ENCODE peak calls at places on chromosomes 6 and 20, in seven cellular contexts. M is AG09309, G is endothelial cell, O is astrocyte of the spinal cord, Z is A549, P is tibial nerve, R is mammary epithelial cell. B is an unnamed sample.

GRCh38 chr20:53154540-53154939 is 182.4 kb downstream of the TSHZ2 start:
- DNase-seq in P (no peak), G (no peak), O (peak; percentile 9), M (no peak), Z (no peak), R (peak; percentile 59), B (no peak)

GRCh38 chr6:558089-558488 is 98.8 kb downstream of the HUS1B start:
- DNase-seq in P (no peak), M (no peak), R (no peak), Z (no peak), O (no peak), G (no peak), B (no peak)

GRCh38 chr6:79601020-79601609 is 30.0 kb upstream of the SH3BGRL2 start:
- DNase-seq in R (peak; percentile 65), M (peak; percentile 37), G (no peak), P (no peak), O (peak; percentile 80), Z (peak; percentile 14), B (no peak)

GRCh38 chr6:27213544-27214125 is 33.9 kb upstream of the PRSS16 start:
- DNase-seq in P (no peak), Z (peak; percentile 31), M (no peak), G (peak; percentile 43), O (peak; percentile 49), R (peak; percentile 40), B (no peak)

GRCh38 chr20:43893930-43894329 is 20.7 kb upstream of the TOX2 start:
- DNase-seq in Z (no peak), R (peak; percentile 68), M (no peak), O (no peak), P (no peak), G (no peak), B (no peak)

GRCh38 chr6:35948725-35949124 is 27.8 kb upstream of the SRPK1 start:
- DNase-seq in O (peak; percentile 11), R (no peak), P (no peak), G (peak; percentile 16), Z (no peak), M (no peak), B (no peak)

GRCh38 chr20:3685341-3685740 is 3.5 kb upstream of the ADAM33 start:
- DNase-seq in O (no peak), G (no peak), P (no peak), R (no peak), M (no peak), Z (no peak), B (no peak)

GRCh38 chr6:152112503-152113261 is 305.2 kb downstream of the ESR1 start:
- DNase-seq in P (peak; percentile 61), Z (no peak), R (no peak), O (no peak), G (no peak), M (no peak), B (no peak)

GRCh38 chr6:125201961-125202729 is 48.6 kb downstream of the TPD52L1 start:
- DNase-seq in M (peak; percentile 55), G (no peak), O (peak; percentile 94), P (peak; percentile 53), R (peak; percentile 89), Z (peak; percentile 35), B (no peak)

GRCh38 chr6:57267586-57268293 is 45.6 kb upstream of the RAB23 start:
- DNase-seq in Z (peak; percentile 28), G (peak; percentile 34), P (peak; percentile 66), M (peak; percentile 98), R (peak; percentile 94), O (peak; percentile 99), B (no peak)

GRCh38 chr6:3957321-3957720 is 108.1 kb downstream of the FAM50B start:
- DNase-seq in O (no peak), M (no peak), G (no peak), P (no peak), R (peak; percentile 69), Z (no peak), B (no peak)
- TF ChIP-seq CTCF in O (no peak), M (no peak), G (no peak), P (no peak), R (no peak), Z (no peak), B (no peak)

GRCh38 chr6:161613711-161614110 is 339.9 kb upstream of the AGPAT4 start:
- DNase-seq in P (no peak), O (no peak), R (no peak), G (no peak), M (no peak), Z (no peak), B (no peak)

GRCh38 chr6:161618816-161619454 is 345.1 kb upstream of the AGPAT4 start:
- DNase-seq in O (peak; percentile 71), R (peak; percentile 35), M (peak; percentile 40), Z (peak; percentile 53), P (peak; percentile 9), G (peak; percentile 27), B (no peak)
- TF ChIP-seq CTCF in O (peak; percentile 68), R (peak; percentile 36), M (peak; percentile 71), Z (peak; percentile 65), P (no peak), G (no peak), B (peak; percentile 67)

DNA sequence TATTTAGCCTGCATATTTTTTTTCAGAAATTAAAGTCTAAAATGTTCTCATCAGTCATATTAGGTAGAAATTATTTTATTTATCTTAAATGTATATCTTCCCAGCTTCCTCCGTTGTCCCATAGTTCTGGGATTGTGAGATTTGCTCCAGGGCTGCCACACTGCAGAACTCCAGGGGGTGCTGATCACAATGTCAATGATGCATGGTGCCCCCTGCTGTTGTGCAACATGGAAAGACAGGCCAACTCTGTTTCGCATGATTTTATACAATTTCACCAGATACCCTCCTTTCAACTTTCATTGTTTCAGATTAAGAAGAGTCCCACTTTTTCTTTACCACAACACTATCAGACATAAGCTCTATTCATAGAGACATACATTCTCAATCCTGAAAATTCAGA is 35.9 kb downstream of the ID4 start:
- DNase-seq in M (no peak), R (no peak), G (peak; percentile 33), Z (no peak), P (no peak), O (no peak), B (no peak)
- TF ChIP-seq CTCF in M (no peak), R (peak; percentile 18), G (peak; percentile 40), Z (peak; percentile 23), P (no peak), O (peak; percentile 8), B (peak; percentile 36)

GRCh38 chr6:30073489-30074240 is 1.9 kb downstream of the RNF39 start:
- DNase-seq in Z (no peak), O (no peak), R (no peak), M (no peak), P (no peak), G (no peak), B (no peak)

GRCh38 chr6:30076333-30076732 is 764 bp upstream of the RNF39 start:
- DNase-seq in R (peak; percentile 38), P (no peak), M (no peak), G (no peak), Z (no peak), O (no peak), B (no peak)

GRCh38 chr6:30075987-30076311 is 380 bp upstream of the RNF39 start:
- DNase-seq in R (peak; percentile 90), P (no peak), G (no peak), O (no peak), M (no peak), Z (no peak), B (no peak)

GRCh38 chr6:30074331-30075093 is 1.1 kb downstream of the RNF39 start:
- DNase-seq in Z (no peak), M (no peak), P (no peak), R (no peak), O (no peak), G (no peak), B (no peak)

GRCh38 chr6:30075094-30075986 is at the start of gene RNF39:
- DNase-seq in Z (no peak), P (no peak), M (no peak), O (no peak), R (peak; percentile 79), G (no peak), B (no peak)
- TF ChIP-seq CTCF in Z (peak; percentile 28), P (peak; percentile 17), M (peak; percentile 51), O (peak; percentile 44), R (no peak), G (peak; percentile 50), B (peak; percentile 36)

GRCh38 chr6:116568111-116568510 is 3.2 kb upstream of the RWDD1 start:
- DNase-seq in M (no peak), O (no peak), P (no peak), G (no peak), R (no peak), Z (no peak), B (no peak)

GRCh38 chr6:116571683-116572000 is 338 bp downstream of the RWDD1 start:
- DNase-seq in R (no peak), Z (no peak), G (no peak), O (no peak), M (no peak), P (no peak), B (no peak)

GRCh38 chr6:116572162-116572561 is 858 bp downstream of the RWDD1 start:
- DNase-seq in R (peak; percentile 23), G (no peak), O (peak; percentile 58), Z (peak; percentile 18), P (no peak), M (no peak), B (no peak)

GRCh38 chr6:116568851-116569755 is 2.2 kb upstream of the RWDD1 start:
- DNase-seq in Z (no peak), P (no peak), G (no peak), O (no peak), R (no peak), M (no peak), B (no peak)

GRCh38 chr6:116570856-116571682 is at the start of gene RWDD1:
- DNase-seq in R (peak; percentile 99), P (peak; percentile 95), G (peak; percentile 99), Z (peak; percentile 87), O (peak; percentile 100), M (peak; percentile 99), B (peak; percentile 99)
- TF ChIP-seq CTCF in R (no peak), P (peak; percentile 74), G (no peak), Z (no peak), O (no peak), M (no peak), B (no peak)

GRCh38 chr6:5220436-5220835 is 40.3 kb downstream of the LYRM4 start:
- DNase-seq in O (no peak), R (peak; percentile 19), G (no peak), Z (no peak), M (no peak), P (no peak), B (no peak)
- TF ChIP-seq CTCF in O (no peak), R (peak; percentile 17), G (no peak), Z (no peak), M (no peak), P (no peak), B (no peak)

GRCh38 chr6:20306491-20306890 is 94.2 kb upstream of the MBOAT1 start:
- DNase-seq in R (no peak), O (no peak), P (no peak), G (no peak), Z (no peak), M (no peak), B (no peak)
- TF ChIP-seq CTCF in R (peak; percentile 3), O (no peak), P (no peak), G (no peak), Z (no peak), M (no peak), B (peak; percentile 45)

GRCh38 chr6:20464847-20465246 is 63.2 kb downstream of the E2F3 start:
- DNase-seq in O (no peak), R (no peak), G (no peak), Z (no peak), M (no peak), P (no peak), B (no peak)
- TF ChIP-seq CTCF in O (no peak), R (no peak), G (no peak), Z (no peak), M (no peak), P (no peak), B (no peak)

B was measured in type B pancreatic cell.